ENCODE peak calls at places on chromosome 5, in five cellular contexts. A is activated T-helper 9 cell treated with anti-CD3 and anti-CD28 coated beads, Interleukin-2, amount 50 U/mL, for 16 hours; N is heart left ventricle; E is mucosa of descending colon; G is tibial artery. F is an unnamed sample.

GRCh38 chr5:17882760-17883488 is 248.7 kb downstream of the TAF11L14 start:
- DNase-seq in E (no peak), A (no peak), N (no peak), G (no peak), F (no peak)

GRCh38 chr5:172437445-172438303 is 16.7 kb downstream of the SH3PXD2B start:
- DNase-seq in N (peak; percentile 82), A (no peak), G (peak; percentile 91), E (no peak), F (no peak)

GRCh38 chr5:177133845-177134652 is 476 bp downstream of the NSD1 start:
- DNase-seq in A (peak; percentile 30), G (peak; percentile 72), E (peak; percentile 71), N (peak; percentile 59), F (peak; percentile 20)

GRCh38 chr5:116806879-116807278 is 232.3 kb upstream of the SEMA6A start:
- DNase-seq in N (no peak), E (no peak), G (no peak), A (no peak), F (no peak)

GRCh38 chr5:179487145-179487544 is 63.2 kb upstream of the RUFY1 start:
- DNase-seq in E (no peak), N (no peak), G (no peak), A (no peak), F (no peak)

GRCh38 chr5:179393078-179393477 is 47.8 kb upstream of the ADAMTS2 start:
- DNase-seq in N (no peak), E (no peak), G (no peak), A (no peak), F (no peak)

GRCh38 chr5:96331210-96331609 is 101.8 kb downstream of the PCSK1 start:
- DNase-seq in E (no peak), G (no peak), N (no peak), A (no peak), F (no peak)

GRCh38 chr5:79771387-79771786 is 81.8 kb downstream of the CMYA5 start:
- DNase-seq in A (no peak), G (no peak), N (no peak), E (no peak), F (no peak)

GRCh38 chr5:59450245-59450644 is 443.3 kb downstream of the PDE4D start:
- DNase-seq in G (no peak), N (no peak), A (no peak), E (no peak), F (no peak)

GRCh38 chr5:107556575-107556974 is 114.2 kb downstream of the EFNA5 start:
- DNase-seq in E (no peak), G (no peak), N (no peak), A (no peak), F (no peak)

F was measured in activated T-cell treated with anti-CD3 and anti-CD28 coated beads, Interleukin-2, amount 50 U/mL, for 4 hours.